ENCODE peak calls at places on chromosome 21, in ten cellular contexts. Z is psoas muscle, L is testis, Q is left lung, T is heart left ventricle, A is HCT116, E is tibial nerve, S is vagina, N is uterus, F is lung. C is an unnamed sample.

GRCh38 chr21:24903954-24904635 is 703.2 kb downstream of the MRPL39 start:
- DNase-seq in Z (no peak), L (no peak), Q (no peak), T (no peak), A (no peak), E (no peak), S (no peak), N (no peak), F (no peak), C (no peak)

GRCh38 chr21:34865922-34866271 is 183.2 kb downstream of the RUNX1 start:
- DNase-seq in Z (no peak), L (no peak), Q (no peak), T (no peak), A (no peak), E (no peak), S (no peak), N (no peak), F (no peak), C (no peak)

GRCh38 chr21:34745557-34746255 is 76.9 kb downstream of the CLIC6 start:
- DNase-seq in Z (peak; percentile 64), L (peak; percentile 73), Q (peak; percentile 71), T (peak; percentile 82), A (peak; percentile 77), E (peak; percentile 47), S (no peak), N (peak; percentile 50), F (peak; percentile 73), C (peak; percentile 55)

GRCh38 chr21:20424943-20425342 is 573.3 kb upstream of the NCAM2 start:
- DNase-seq in Z (no peak), L (no peak), Q (no peak), T (no peak), A (no peak), E (no peak), S (no peak), N (no peak), F (no peak), C (no peak)

GRCh38 chr21:32813265-32813903 is 41.8 kb upstream of the PAXBP1 start:
- DNase-seq in Z (no peak), L (no peak), Q (no peak), T (no peak), A (no peak), E (no peak), S (no peak), N (no peak), F (no peak), C (no peak)

GRCh38 chr21:46555225-46555617 is 49.7 kb downstream of the S100B start:
- DNase-seq in Z (no peak), L (no peak), Q (no peak), T (no peak), A (no peak), E (no peak), S (no peak), N (no peak), F (no peak), C (no peak)

GRCh38 chr21:40208960-40209359 is 341.7 kb downstream of the PCP4 start:
- DNase-seq in Z (no peak), L (no peak), Q (no peak), T (no peak), A (no peak), E (no peak), S (no peak), N (no peak), F (no peak), C (no peak)

GRCh38 chr21:26840912-26841311 is 4.3 kb downstream of the ADAMTS1 start:
- DNase-seq in Z (peak; percentile 72), L (no peak), Q (no peak), T (no peak), A (no peak), E (peak; percentile 30), S (no peak), N (peak; percentile 69), F (no peak), C (no peak)

GRCh38 chr21:32757804-32758203 is 13.8 kb downstream of the PAXBP1 start:
- DNase-seq in Z (no peak), L (no peak), Q (no peak), T (no peak), A (no peak), E (no peak), S (no peak), N (no peak), F (no peak), C (no peak)

GRCh38 chr21:41124626-41125240 is 43.2 kb upstream of the BACE2 start:
- DNase-seq in Z (no peak), L (peak; percentile 28), Q (no peak), T (no peak), A (no peak), E (no peak), S (no peak), N (no peak), F (no peak), C (no peak)

GRCh38 chr21:44444286-44444931 is 10.9 kb upstream of the LRRC3 start:
- DNase-seq in Z (peak; percentile 9), L (no peak), Q (no peak), T (no peak), A (peak; percentile 36), E (no peak), S (no peak), N (no peak), F (no peak), C (no peak)
- TF ChIP-seq CTCF in Z (no peak), L (no peak), Q (no peak), T (no peak), A (peak; percentile 93), E (no peak), S (no peak), N (no peak), F (no peak), C (no peak)

GRCh38 chr21:37230632-37231246 is 36.4 kb downstream of the VPS26C start:
- DNase-seq in Z (no peak), L (no peak), Q (no peak), T (no peak), A (no peak), E (no peak), S (peak; percentile 91), N (no peak), F (no peak), C (no peak)

GRCh38 chr21:37232274-37233018 is 34.7 kb downstream of the VPS26C start:
- DNase-seq in Z (no peak), L (no peak), Q (no peak), T (no peak), A (no peak), E (no peak), S (no peak), N (no peak), F (no peak), C (no peak)

GRCh38 chr21:37233551-37234146 is 33.5 kb downstream of the VPS26C start:
- DNase-seq in Z (no peak), L (no peak), Q (no peak), T (no peak), A (no peak), E (no peak), S (no peak), N (no peak), F (no peak), C (no peak)

GRCh38 chr21:37231671-37232070 is 35.5 kb downstream of the VPS26C start:
- DNase-seq in Z (no peak), L (no peak), Q (no peak), T (no peak), A (no peak), E (no peak), S (no peak), N (no peak), F (no peak), C (no peak)

GRCh38 chr21:37231247-37231645 is 35.9 kb downstream of the VPS26C start:
- DNase-seq in Z (no peak), L (no peak), Q (no peak), T (no peak), A (no peak), E (no peak), S (peak; percentile 64), N (no peak), F (no peak), C (no peak)
- H3K36me3 ChIP-seq in Z (peaks cover 6% of the 10 kb centered on the region), L (no peaks in the 10 kb centered on the region), Q (peaks cover 98% of the 10 kb centered on the region), T (peaks cover 98% of the 10 kb centered on the region), A (peaks cover 18% of the 10 kb centered on the region), E (peaks cover 2% of the 10 kb centered on the region), S (no peaks in the 10 kb centered on the region), N (no peaks in the 10 kb centered on the region), F (peaks cover 52% of the 10 kb centered on the region), C (peaks cover 49% of the 10 kb centered on the region)

DNA sequence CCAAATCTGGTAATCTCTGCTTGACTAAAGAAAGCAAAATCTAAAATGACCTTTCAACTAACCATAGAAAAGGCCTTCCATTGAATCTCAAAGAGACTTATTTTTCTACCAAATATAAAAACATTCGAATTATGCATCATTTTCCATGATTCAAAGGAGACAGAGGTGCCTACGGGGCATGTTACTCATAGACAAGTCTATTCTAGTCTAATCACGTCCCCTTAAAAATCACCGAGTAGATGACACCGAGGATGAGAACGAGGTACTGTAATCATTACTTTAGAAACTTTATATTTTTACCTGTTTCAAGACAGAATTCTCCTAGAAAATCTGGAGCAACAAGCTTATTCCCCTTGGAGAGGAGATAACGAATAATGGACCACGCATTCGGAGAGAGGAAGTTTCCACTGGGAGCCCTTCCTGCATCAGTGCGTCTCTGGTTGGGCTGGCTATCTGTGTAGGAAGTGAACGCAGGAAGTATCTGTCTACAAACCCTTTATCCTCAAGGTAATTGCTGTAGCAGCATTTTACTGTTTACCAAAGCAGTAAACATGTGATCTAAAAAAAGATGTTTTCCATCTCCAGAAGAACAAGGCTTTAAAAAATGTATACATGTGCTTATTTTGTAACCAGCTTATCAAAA is 9.5 kb downstream of the ERG start:
- DNase-seq in Z (no peak), L (no peak), Q (no peak), T (no peak), A (no peak), E (no peak), S (no peak), N (no peak), F (no peak), C (no peak)
- H3K27ac ChIP-seq in Z (peak overlapping the region; percentile 3), L (no peak overlapping the region), Q (peak overlapping the region; percentile 57), T (peak overlapping the region; percentile 32), A (no peak overlapping the region), E (no peak overlapping the region), S (peak overlapping the region; percentile 46), N (no peak overlapping the region), F (no peak overlapping the region), C (no peak overlapping the region)

GRCh38 chr21:28791595-28792282 is 200.9 kb downstream of the LTN1 start:
- DNase-seq in Z (no peak), L (no peak), Q (no peak), T (no peak), A (no peak), E (no peak), S (no peak), N (no peak), F (no peak), C (no peak)

GRCh38 chr21:28790335-28790734 is 202.3 kb downstream of the LTN1 start:
- DNase-seq in Z (no peak), L (no peak), Q (no peak), T (no peak), A (no peak), E (no peak), S (no peak), N (no peak), F (no peak), C (no peak)

GRCh38 chr21:28795251-28795650 is 197.4 kb downstream of the LTN1 start:
- DNase-seq in Z (no peak), L (no peak), Q (no peak), T (no peak), A (no peak), E (no peak), S (no peak), N (no peak), F (no peak), C (no peak)

GRCh38 chr21:28794341-28794970 is 198.2 kb downstream of the LTN1 start:
- DNase-seq in Z (no peak), L (no peak), Q (no peak), T (no peak), A (no peak), E (no peak), S (no peak), N (no peak), F (no peak), C (no peak)

GRCh38 chr21:28793043-28793442 is 199.6 kb downstream of the LTN1 start:
- DNase-seq in Z (no peak), L (no peak), Q (no peak), T (no peak), A (no peak), E (no peak), S (no peak), N (no peak), F (no peak), C (no peak)
- TF ChIP-seq CTCF in Z (peak; percentile 18), L (no peak), Q (no peak), T (peak; percentile 56), A (no peak), E (peak; percentile 11), S (no peak), N (peak; percentile 17), F (no peak), C (no peak)

C was measured in thyroid gland.